ENCODE peak calls at places on chromosomes 5 and 9, in nine cellular contexts. V is adrenal gland; P is ureter; U is T-helper 9 cell; T is stimulated activated CD4-positive, alpha-beta T cell treated with anti-CD3 and anti-CD28 coated beads, Interleukin-15, amount 100 ng/mL, for 1 hour; H is aorta; E is Calu3; O is ELR; R is glomerular endothelial cell. F is an unnamed sample.

GRCh38 chr5:139660105-139660915 is 12.2 kb downstream of the CXXC5 start:
- DNase-seq in V (peak), P (peak), U (no peak), T (no peak), H (peak), E (peak), O (peak), R (no peak), F (peak)

GRCh38 chr9:6078382-6079105 is 63.1 kb upstream of the RANBP6 start:
- DNase-seq in V (no peak), P (no peak), U (no peak), T (no peak), H (no peak), E (no peak), O (no peak), R (no peak), F (no peak)

GRCh38 chr5:14121552-14121951 is 21.6 kb upstream of the TRIO start:
- DNase-seq in V (no peak), P (no peak), U (no peak), T (no peak), H (no peak), E (no peak), O (no peak), R (no peak), F (no peak)

GRCh38 chr5:32027717-32028321 is 146.3 kb downstream of the GOLPH3 start:
- DNase-seq in V (peak), P (peak), U (no peak), T (no peak), H (peak), E (peak), O (peak), R (peak), F (peak)

GRCh38 chr9:86944974-86945867 is 2.1 kb downstream of the GAS1 start:
- DNase-seq in V (no peak), P (no peak), U (no peak), T (no peak), H (peak), E (no peak), O (no peak), R (no peak), F (no peak)

GRCh38 chr9:133060417-133060841 is 1.4 kb upstream of the CEL start:
- DNase-seq in V (no peak), P (no peak), U (no peak), T (no peak), H (no peak), E (no peak), O (no peak), R (no peak), F (no peak)

GRCh38 chr5:111498346-111498745 is 14.0 kb downstream of the STARD4 start:
- DNase-seq in V (no peak), P (no peak), U (no peak), T (no peak), H (no peak), E (no peak), O (no peak), R (no peak), F (no peak)

GRCh38 chr9:130918870-130919558 is 20.0 kb downstream of the FIBCD1 start:
- DNase-seq in V (no peak), P (no peak), U (no peak), T (no peak), H (no peak), E (no peak), O (no peak), R (no peak), F (no peak)

GRCh38 chr5:168311061-168311566 is 19.7 kb downstream of the WWC1 start:
- DNase-seq in V (no peak), P (no peak), U (no peak), T (no peak), H (no peak), E (peak), O (no peak), R (no peak), F (no peak)

GRCh38 chr5:169716287-169716686 is 79.2 kb downstream of the DOCK2 start:
- DNase-seq in V (no peak), P (no peak), U (no peak), T (no peak), H (no peak), E (no peak), O (peak), R (no peak), F (no peak)

GRCh38 chr9:72292874-72293607 is 72.0 kb downstream of the ZFAND5 start:
- DNase-seq in V (no peak), P (peak), U (no peak), T (no peak), H (no peak), E (peak), O (peak), R (no peak), F (no peak)

GRCh38 chr9:135287627-135288026 is 192.0 kb upstream of the PPP1R26 start:
- DNase-seq in V (no peak), P (no peak), U (no peak), T (no peak), H (peak), E (no peak), O (no peak), R (no peak), F (no peak)

GRCh38 chr5:136033848-136034247 is 5.1 kb downstream of the TGFBI start:
- DNase-seq in V (no peak), P (peak), U (no peak), T (no peak), H (peak), E (no peak), O (no peak), R (no peak), F (no peak)

GRCh38 chr9:72703574-72703973 is 182.2 kb downstream of the TMC1 start:
- DNase-seq in V (no peak), P (no peak), U (no peak), T (no peak), H (no peak), E (no peak), O (no peak), R (no peak), F (no peak)

GRCh38 chr9:117414906-117415583 is at the start of gene ASTN2:
- DNase-seq in V (peak), P (no peak), U (no peak), T (no peak), H (peak), E (peak), O (no peak), R (no peak), F (no peak)

GRCh38 chr5:142330444-142330843 is 5.6 kb upstream of the SPRY4 start:
- DNase-seq in V (no peak), P (no peak), U (no peak), T (no peak), H (no peak), E (no peak), O (no peak), R (no peak), F (no peak)

GRCh38 chr9:106916491-106917235 is 53.7 kb downstream of the ZNF462 start:
- DNase-seq in V (peak), P (no peak), U (no peak), T (no peak), H (no peak), E (peak), O (peak), R (peak), F (peak)

GRCh38 chr5:100855295-100855694 is 47.8 kb downstream of the ST8SIA4 start:
- DNase-seq in V (no peak), P (no peak), U (no peak), T (no peak), H (no peak), E (no peak), O (no peak), R (no peak), F (no peak)

F was measured in cerebellar cortex.